ENCODE peak calls at places on chromosome 18, in six cellular contexts. One of them, this sample, is unnamed.

GRCh38 chr18:57807336-57808117 is 4.4 kb upstream of the ATP8B1 start:
- DNase-seq in H9: no peak
- DNase-seq in IMR-90: peak; percentile 82
- DNase-seq in mesendoderm: no peak
- DNase-seq in neuronal stem cell: no peak
- DNase-seq in H1: no peak
- DNase-seq in this sample: peak; percentile 31

GRCh38 chr18:72013512-72013911 is 530.6 kb downstream of the CBLN2 start:
- DNase-seq in H9: no peak
- DNase-seq in IMR-90: no peak
- DNase-seq in mesendoderm: peak; percentile 47
- DNase-seq in neuronal stem cell: no peak
- DNase-seq in H1: no peak
- DNase-seq in this sample: no peak

GRCh38 chr18:21762181-21762772 is 21.7 kb downstream of the MIB1 start:
- DNase-seq in H9: no peak
- DNase-seq in IMR-90: no peak
- DNase-seq in mesendoderm: no peak
- DNase-seq in neuronal stem cell: no peak
- DNase-seq in H1: no peak
- DNase-seq in this sample: no peak

GRCh38 chr18:45107425-45107824 is 426.7 kb downstream of the SETBP1 start:
- DNase-seq in H9: no peak
- DNase-seq in IMR-90: peak; percentile 6
- DNase-seq in mesendoderm: no peak
- DNase-seq in neuronal stem cell: no peak
- DNase-seq in H1: no peak
- DNase-seq in this sample: no peak

GRCh38 chr18:5975111-5975622 is 79.8 kb upstream of the TMEM200C start:
- DNase-seq in H9: no peak
- DNase-seq in IMR-90: peak; percentile 89
- DNase-seq in mesendoderm: peak; percentile 55
- DNase-seq in neuronal stem cell: no peak
- DNase-seq in H1: no peak
- DNase-seq in this sample: peak; percentile 49

GRCh38 chr18:69088971-69089370 is 291.1 kb downstream of the CCDC102B start:
- DNase-seq in H9: no peak
- DNase-seq in IMR-90: no peak
- DNase-seq in mesendoderm: no peak
- DNase-seq in neuronal stem cell: no peak
- DNase-seq in H1: no peak
- DNase-seq in this sample: no peak

GRCh38 chr18:55503167-55503820 is 84.7 kb downstream of the TCF4 start:
- DNase-seq in H9: no peak
- DNase-seq in IMR-90: peak; percentile 45
- DNase-seq in mesendoderm: no peak
- DNase-seq in neuronal stem cell: no peak
- DNase-seq in H1: no peak
- DNase-seq in this sample: no peak

GRCh38 chr18:506264-506663 is 5.8 kb upstream of the COLEC12 start:
- DNase-seq in H9: no peak
- DNase-seq in IMR-90: no peak
- DNase-seq in mesendoderm: peak; percentile 66
- DNase-seq in neuronal stem cell: no peak
- DNase-seq in H1: no peak
- DNase-seq in this sample: no peak

GRCh38 chr18:75264195-75264594 is 53.6 kb downstream of the TSHZ1 start:
- DNase-seq in H9: no peak
- DNase-seq in IMR-90: no peak
- DNase-seq in mesendoderm: no peak
- DNase-seq in neuronal stem cell: no peak
- DNase-seq in H1: no peak
- DNase-seq in this sample: no peak

GRCh38 chr18:7624697-7625096 is 57.6 kb downstream of the PTPRM start:
- DNase-seq in H9: no peak
- DNase-seq in IMR-90: no peak
- DNase-seq in mesendoderm: no peak
- DNase-seq in neuronal stem cell: no peak
- DNase-seq in H1: no peak
- DNase-seq in this sample: no peak

GRCh38 chr18:7619676-7620075 is 52.6 kb downstream of the PTPRM start:
- DNase-seq in H9: no peak
- DNase-seq in IMR-90: no peak
- DNase-seq in mesendoderm: no peak
- DNase-seq in neuronal stem cell: no peak
- DNase-seq in H1: no peak
- DNase-seq in this sample: no peak

GRCh38 chr18:7626922-7627440 is 59.9 kb downstream of the PTPRM start:
- DNase-seq in H9: no peak
- DNase-seq in IMR-90: peak; percentile 80
- DNase-seq in mesendoderm: peak; percentile 88
- DNase-seq in neuronal stem cell: no peak
- DNase-seq in H1: no peak
- DNase-seq in this sample: peak; percentile 78

GRCh38 chr18:7626175-7626921 is 59.2 kb downstream of the PTPRM start:
- DNase-seq in H9: no peak
- DNase-seq in IMR-90: no peak
- DNase-seq in mesendoderm: no peak
- DNase-seq in neuronal stem cell: no peak
- DNase-seq in H1: no peak
- DNase-seq in this sample: no peak

GRCh38 chr18:7623681-7624080 is 56.6 kb downstream of the PTPRM start:
- DNase-seq in H9: no peak
- DNase-seq in IMR-90: no peak
- DNase-seq in mesendoderm: no peak
- DNase-seq in neuronal stem cell: no peak
- DNase-seq in H1: no peak
- DNase-seq in this sample: no peak
- H3K4me1 ChIP-seq in H9: no peaks in the 10 kb centered on the region
- H3K4me1 ChIP-seq in IMR-90: peaks cover 14% of the 10 kb centered on the region
- H3K4me1 ChIP-seq in mesendoderm: peaks cover 3% of the 10 kb centered on the region
- H3K4me1 ChIP-seq in neuronal stem cell: no peaks in the 10 kb centered on the region
- H3K4me1 ChIP-seq in H1: no peaks in the 10 kb centered on the region
- H3K4me1 ChIP-seq in this sample: peaks cover 29% of the 10 kb centered on the region

GRCh38 chr18:49813321-49814146 is at the start of gene ACAA2:
- DNase-seq in H9: peak; percentile 80
- DNase-seq in IMR-90: peak; percentile 83
- DNase-seq in mesendoderm: peak; percentile 88
- DNase-seq in neuronal stem cell: peak; percentile 65
- DNase-seq in H1: no peak
- DNase-seq in this sample: peak; percentile 83
- H2BK120ac ChIP-seq in H9: no peak within 1 kb of the TSS
- H2BK120ac ChIP-seq in IMR-90: peak within 1 kb of the TSS; percentile 92
- H2BK120ac ChIP-seq in mesendoderm: peak within 1 kb of the TSS; percentile 30
- H2BK120ac ChIP-seq in neuronal stem cell: no peak within 1 kb of the TSS
- H2BK120ac ChIP-seq in H1: no peak within 1 kb of the TSS
- H2BK120ac ChIP-seq in this sample: peak within 1 kb of the TSS; percentile 98

GRCh38 chr18:48201952-48202898 is 207.0 kb downstream of the ZBTB7C start:
- DNase-seq in H9: no peak
- DNase-seq in IMR-90: no peak
- DNase-seq in mesendoderm: no peak
- DNase-seq in neuronal stem cell: no peak
- DNase-seq in H1: no peak
- DNase-seq in this sample: no peak
- H2BK15ac ChIP-seq in H9: no peak overlapping the region
- H2BK15ac ChIP-seq in IMR-90: no peak overlapping the region
- H2BK15ac ChIP-seq in mesendoderm: no peak overlapping the region
- H2BK15ac ChIP-seq in neuronal stem cell: no peak overlapping the region
- H2BK15ac ChIP-seq in H1: no peak overlapping the region
- H2BK15ac ChIP-seq in this sample: no peak overlapping the region

GRCh38 chr18:59957957-59958356 is 58.2 kb downstream of the PMAIP1 start:
- DNase-seq in H9: no peak
- DNase-seq in IMR-90: peak; percentile 83
- DNase-seq in mesendoderm: no peak
- DNase-seq in neuronal stem cell: no peak
- DNase-seq in H1: no peak
- DNase-seq in this sample: peak; percentile 53
- H3K4me1 ChIP-seq in H9: no peaks in the 10 kb centered on the region
- H3K4me1 ChIP-seq in IMR-90: peaks cover 6% of the 10 kb centered on the region
- H3K4me1 ChIP-seq in mesendoderm: peaks cover 3% of the 10 kb centered on the region
- H3K4me1 ChIP-seq in neuronal stem cell: no peaks in the 10 kb centered on the region
- H3K4me1 ChIP-seq in H1: no peaks in the 10 kb centered on the region
- H3K4me1 ChIP-seq in this sample: no peaks in the 10 kb centered on the region

GRCh38 chr18:35343936-35344735 is at the start of gene ZNF24:
- DNase-seq in H9: peak; percentile 93
- DNase-seq in IMR-90: peak; percentile 87
- DNase-seq in mesendoderm: peak; percentile 98
- DNase-seq in neuronal stem cell: peak; percentile 85
- DNase-seq in H1: peak; percentile 68
- DNase-seq in this sample: peak; percentile 97
- H2BK120ac ChIP-seq in H9: peak within 1 kb of the TSS; percentile 82
- H2BK120ac ChIP-seq in IMR-90: peak within 1 kb of the TSS; percentile 60
- H2BK120ac ChIP-seq in mesendoderm: peak within 1 kb of the TSS; percentile 84
- H2BK120ac ChIP-seq in neuronal stem cell: peak within 1 kb of the TSS; percentile 84
- H2BK120ac ChIP-seq in H1: no peak within 1 kb of the TSS
- H2BK120ac ChIP-seq in this sample: peak within 1 kb of the TSS; percentile 91

GRCh38 chr18:47260924-47261701 is 9.7 kb upstream of the SKOR2 start:
- DNase-seq in H9: peak; percentile 65
- DNase-seq in IMR-90: no peak
- DNase-seq in mesendoderm: peak; percentile 44
- DNase-seq in neuronal stem cell: no peak
- DNase-seq in H1: no peak
- DNase-seq in this sample: no peak

GRCh38 chr18:47263197-47263827 is 11.9 kb upstream of the SKOR2 start:
- DNase-seq in H9: peak; percentile 80
- DNase-seq in IMR-90: no peak
- DNase-seq in mesendoderm: peak; percentile 70
- DNase-seq in neuronal stem cell: no peak
- DNase-seq in H1: no peak
- DNase-seq in this sample: no peak

GRCh38 chr18:47262397-47263196 is 11.1 kb upstream of the SKOR2 start:
- DNase-seq in H9: peak; percentile 33
- DNase-seq in IMR-90: no peak
- DNase-seq in mesendoderm: no peak
- DNase-seq in neuronal stem cell: no peak
- DNase-seq in H1: no peak
- DNase-seq in this sample: no peak

GRCh38 chr18:47260138-47260923 is 8.9 kb upstream of the SKOR2 start:
- DNase-seq in H9: peak; percentile 86
- DNase-seq in IMR-90: peak; percentile 14
- DNase-seq in mesendoderm: peak; percentile 83
- DNase-seq in neuronal stem cell: peak; percentile 83
- DNase-seq in H1: no peak
- DNase-seq in this sample: peak; percentile 27

GRCh38 chr18:47261902-47262301 is 10.4 kb upstream of the SKOR2 start:
- DNase-seq in H9: no peak
- DNase-seq in IMR-90: no peak
- DNase-seq in mesendoderm: no peak
- DNase-seq in neuronal stem cell: no peak
- DNase-seq in H1: no peak
- DNase-seq in this sample: no peak
- H2BK15ac ChIP-seq in H9: no peak overlapping the region
- H2BK15ac ChIP-seq in IMR-90: no peak overlapping the region
- H2BK15ac ChIP-seq in mesendoderm: no peak overlapping the region
- H2BK15ac ChIP-seq in neuronal stem cell: no peak overlapping the region
- H2BK15ac ChIP-seq in H1: no peak overlapping the region
- H2BK15ac ChIP-seq in this sample: no peak overlapping the region

GRCh38 chr18:51037230-51037629 is 7.2 kb downstream of the SMAD4 start:
- DNase-seq in H9: no peak
- DNase-seq in IMR-90: no peak
- DNase-seq in mesendoderm: no peak
- DNase-seq in neuronal stem cell: no peak
- DNase-seq in H1: no peak
- DNase-seq in this sample: no peak
- H3K4me1 ChIP-seq in H9: no peaks in the 10 kb centered on the region
- H3K4me1 ChIP-seq in IMR-90: peaks cover 6% of the 10 kb centered on the region
- H3K4me1 ChIP-seq in mesendoderm: peaks cover 2% of the 10 kb centered on the region
- H3K4me1 ChIP-seq in neuronal stem cell: peaks cover 4% of the 10 kb centered on the region
- H3K4me1 ChIP-seq in H1: no peaks in the 10 kb centered on the region
- H3K4me1 ChIP-seq in this sample: peaks cover 9% of the 10 kb centered on the region

GRCh38 chr18:33576999-33577687 is 876 bp upstream of the ASXL3 start:
- DNase-seq in H9: no peak
- DNase-seq in IMR-90: no peak
- DNase-seq in mesendoderm: no peak
- DNase-seq in neuronal stem cell: no peak
- DNase-seq in H1: no peak
- DNase-seq in this sample: no peak

GRCh38 chr18:33579868-33580205 is 1.8 kb downstream of the ASXL3 start:
- DNase-seq in H9: no peak
- DNase-seq in IMR-90: no peak
- DNase-seq in mesendoderm: peak; percentile 35
- DNase-seq in neuronal stem cell: no peak
- DNase-seq in H1: no peak
- DNase-seq in this sample: no peak

GRCh38 chr18:33577688-33578370 is at the start of gene ASXL3:
- DNase-seq in H9: peak; percentile 40
- DNase-seq in IMR-90: no peak
- DNase-seq in mesendoderm: peak; percentile 16
- DNase-seq in neuronal stem cell: peak; percentile 54
- DNase-seq in H1: no peak
- DNase-seq in this sample: peak; percentile 52

GRCh38 chr18:33579147-33579867 is 1.3 kb downstream of the ASXL3 start:
- DNase-seq in H9: no peak
- DNase-seq in IMR-90: no peak
- DNase-seq in mesendoderm: no peak
- DNase-seq in neuronal stem cell: peak; percentile 27
- DNase-seq in H1: no peak
- DNase-seq in this sample: no peak

DNA sequence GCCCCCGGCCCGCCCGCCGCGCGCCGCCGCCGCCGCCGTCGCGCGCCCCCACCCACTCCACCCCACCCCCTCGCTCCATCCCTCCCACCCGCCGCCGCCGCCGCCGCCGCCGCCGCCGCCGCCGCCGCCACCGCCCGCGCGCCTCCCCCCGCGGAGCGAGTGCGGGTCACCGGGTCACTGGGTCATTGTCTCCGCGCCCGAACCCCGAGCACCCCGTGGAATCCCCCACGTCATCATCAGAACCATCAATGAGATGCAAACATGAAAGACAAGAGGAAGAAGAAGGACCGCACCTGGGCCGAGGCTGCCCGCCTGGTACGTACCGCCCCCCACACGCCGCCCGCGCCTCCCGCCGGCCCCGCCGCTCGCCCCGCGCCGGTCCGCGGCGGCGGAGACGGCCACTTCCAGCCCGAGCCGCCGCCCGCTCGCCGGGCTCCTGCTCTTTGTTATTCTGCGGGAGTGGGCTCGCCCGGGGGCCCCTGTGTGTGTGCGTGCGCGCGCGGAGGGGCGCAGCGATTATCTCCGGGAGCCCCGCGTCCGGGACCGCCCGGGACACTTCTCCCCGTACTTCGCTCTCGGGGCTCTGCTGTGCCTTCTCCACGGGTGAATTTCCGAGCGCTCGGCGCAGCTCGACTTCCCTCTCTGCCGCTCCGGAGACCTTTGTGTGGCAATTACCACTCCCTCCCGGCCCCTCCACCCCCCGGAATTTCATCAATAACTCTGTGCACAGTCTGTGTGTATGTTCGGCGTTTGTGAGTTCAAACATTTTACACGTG is 540 bp downstream of the ASXL3 start:
- DNase-seq in H9: peak; percentile 30
- DNase-seq in IMR-90: no peak
- DNase-seq in mesendoderm: peak; percentile 10
- DNase-seq in neuronal stem cell: peak; percentile 51
- DNase-seq in H1: no peak
- DNase-seq in this sample: peak; percentile 41
- H2BK120ac ChIP-seq in H9: no peak overlapping the region
- H2BK120ac ChIP-seq in IMR-90: no peak overlapping the region
- H2BK120ac ChIP-seq in mesendoderm: no peak overlapping the region
- H2BK120ac ChIP-seq in neuronal stem cell: peak overlapping the region; percentile 6
- H2BK120ac ChIP-seq in H1: peak overlapping the region; percentile 69
- H2BK120ac ChIP-seq in this sample: peak overlapping the region; percentile 79

This sample was measured in mesenchymal stem cell.